ENCODE peak calls at places on chromosome 3, in four cellular contexts. One of them, this sample, is unnamed.

GRCh38 chr3:62142280-62142679 is 231.1 kb downstream of the FEZF2 start:
- DNase-seq in activated naive CD8-positive, alpha-beta T cell treated with anti-CD3 and anti-CD28 coated beads for 36 hours: no peak
- DNase-seq in NCI-H1105 treated with DMSO at 0.1 percent for 48 hours: no peak
- DNase-seq in stimulated activated CD4-positive, alpha-beta T cell treated with anti-CD3 and anti-CD28 coated beads, TNF-alpha, amount 100 ng/mL, for 48 hours: no peak
- DNase-seq in this sample: no peak

GRCh38 chr3:31345581-31345980 is 187.1 kb upstream of the STT3B start:
- DNase-seq in activated naive CD8-positive, alpha-beta T cell treated with anti-CD3 and anti-CD28 coated beads for 36 hours: no peak
- DNase-seq in NCI-H1105 treated with DMSO at 0.1 percent for 48 hours: no peak
- DNase-seq in stimulated activated CD4-positive, alpha-beta T cell treated with anti-CD3 and anti-CD28 coated beads, TNF-alpha, amount 100 ng/mL, for 48 hours: no peak
- DNase-seq in this sample: no peak

GRCh38 chr3:139416275-139416674 is 26.8 kb upstream of the COPB2 start:
- DNase-seq in activated naive CD8-positive, alpha-beta T cell treated with anti-CD3 and anti-CD28 coated beads for 36 hours: no peak
- DNase-seq in NCI-H1105 treated with DMSO at 0.1 percent for 48 hours: no peak
- DNase-seq in stimulated activated CD4-positive, alpha-beta T cell treated with anti-CD3 and anti-CD28 coated beads, TNF-alpha, amount 100 ng/mL, for 48 hours: no peak
- DNase-seq in this sample: no peak

GRCh38 chr3:40207796-40208195 is 101.7 kb upstream of the EIF1B start:
- DNase-seq in activated naive CD8-positive, alpha-beta T cell treated with anti-CD3 and anti-CD28 coated beads for 36 hours: no peak
- DNase-seq in NCI-H1105 treated with DMSO at 0.1 percent for 48 hours: no peak
- DNase-seq in stimulated activated CD4-positive, alpha-beta T cell treated with anti-CD3 and anti-CD28 coated beads, TNF-alpha, amount 100 ng/mL, for 48 hours: no peak
- DNase-seq in this sample: no peak

GRCh38 chr3:12442654-12443501 is 41.4 kb upstream of the TSEN2 start:
- DNase-seq in activated naive CD8-positive, alpha-beta T cell treated with anti-CD3 and anti-CD28 coated beads for 36 hours: no peak
- DNase-seq in NCI-H1105 treated with DMSO at 0.1 percent for 48 hours: no peak
- DNase-seq in stimulated activated CD4-positive, alpha-beta T cell treated with anti-CD3 and anti-CD28 coated beads, TNF-alpha, amount 100 ng/mL, for 48 hours: no peak
- DNase-seq in this sample: no peak

GRCh38 chr3:33637482-33637881 is 80.6 kb downstream of the CLASP2 start:
- DNase-seq in activated naive CD8-positive, alpha-beta T cell treated with anti-CD3 and anti-CD28 coated beads for 36 hours: no peak
- DNase-seq in NCI-H1105 treated with DMSO at 0.1 percent for 48 hours: no peak
- DNase-seq in stimulated activated CD4-positive, alpha-beta T cell treated with anti-CD3 and anti-CD28 coated beads, TNF-alpha, amount 100 ng/mL, for 48 hours: no peak
- DNase-seq in this sample: no peak

GRCh38 chr3:134765468-134765867 is 29.6 kb upstream of the EPHB1 start:
- DNase-seq in activated naive CD8-positive, alpha-beta T cell treated with anti-CD3 and anti-CD28 coated beads for 36 hours: no peak
- DNase-seq in NCI-H1105 treated with DMSO at 0.1 percent for 48 hours: no peak
- DNase-seq in stimulated activated CD4-positive, alpha-beta T cell treated with anti-CD3 and anti-CD28 coated beads, TNF-alpha, amount 100 ng/mL, for 48 hours: no peak
- DNase-seq in this sample: no peak

GRCh38 chr3:167777356-167777755 is 41.8 kb downstream of the SERPINI1 start:
- DNase-seq in activated naive CD8-positive, alpha-beta T cell treated with anti-CD3 and anti-CD28 coated beads for 36 hours: no peak
- DNase-seq in NCI-H1105 treated with DMSO at 0.1 percent for 48 hours: no peak
- DNase-seq in stimulated activated CD4-positive, alpha-beta T cell treated with anti-CD3 and anti-CD28 coated beads, TNF-alpha, amount 100 ng/mL, for 48 hours: no peak
- DNase-seq in this sample: no peak

GRCh38 chr3:81761904-81762565 is 590 bp upstream of the GBE1 start:
- DNase-seq in activated naive CD8-positive, alpha-beta T cell treated with anti-CD3 and anti-CD28 coated beads for 36 hours: no peak
- DNase-seq in NCI-H1105 treated with DMSO at 0.1 percent for 48 hours: no peak
- DNase-seq in stimulated activated CD4-positive, alpha-beta T cell treated with anti-CD3 and anti-CD28 coated beads, TNF-alpha, amount 100 ng/mL, for 48 hours: no peak
- DNase-seq in this sample: no peak

GRCh38 chr3:48897401-48898376 is 993 bp downstream of the SLC25A20 start:
- DNase-seq in activated naive CD8-positive, alpha-beta T cell treated with anti-CD3 and anti-CD28 coated beads for 36 hours: peak; percentile 10
- DNase-seq in NCI-H1105 treated with DMSO at 0.1 percent for 48 hours: no peak
- DNase-seq in stimulated activated CD4-positive, alpha-beta T cell treated with anti-CD3 and anti-CD28 coated beads, TNF-alpha, amount 100 ng/mL, for 48 hours: no peak
- DNase-seq in this sample: no peak

This sample was measured in NCI-H1417.